ENCODE peak calls at places on chromosomes 6 and 20, in seven cellular contexts. One of them, this sample, is unnamed.

GRCh38 chr6:15249371-15250019 is 3.6 kb downstream of the JARID2 start:
- DNase-seq in stimulated activated CD4-positive, alpha-beta T cell treated with anti-CD3 and anti-CD28 coated beads, Interleukin-1b, Interleukin-23, amount 100 ng/mL, for 48 hours: no peak
- DNase-seq in AG20443: no peak
- DNase-seq in Calu3: no peak
- DNase-seq in HFFc6: no peak
- DNase-seq in RWPE1: no peak
- DNase-seq in cardiac fibroblast: no peak
- DNase-seq in this sample: no peak

GRCh38 chr6:46491789-46492547 is 719 bp upstream of the RCAN2 start:
- DNase-seq in AG20443: peak
- DNase-seq in stimulated activated CD4-positive, alpha-beta T cell treated with anti-CD3 and anti-CD28 coated beads, Interleukin-1b, Interleukin-23, amount 100 ng/mL, for 48 hours: no peak
- DNase-seq in RWPE1: peak
- DNase-seq in HFFc6: no peak
- DNase-seq in Calu3: peak
- DNase-seq in cardiac fibroblast: no peak
- DNase-seq in this sample: no peak

GRCh38 chr6:73580247-73581149 is 59.7 kb upstream of the EEF1A1 start:
- DNase-seq in stimulated activated CD4-positive, alpha-beta T cell treated with anti-CD3 and anti-CD28 coated beads, Interleukin-1b, Interleukin-23, amount 100 ng/mL, for 48 hours: peak
- DNase-seq in AG20443: peak
- DNase-seq in cardiac fibroblast: peak
- DNase-seq in HFFc6: peak
- DNase-seq in RWPE1: peak
- DNase-seq in Calu3: peak
- DNase-seq in this sample: peak

GRCh38 chr6:26055670-26056582 is 31.3 kb upstream of the HFE start:
- DNase-seq in Calu3: peak
- DNase-seq in HFFc6: peak
- DNase-seq in RWPE1: peak
- DNase-seq in AG20443: peak
- DNase-seq in stimulated activated CD4-positive, alpha-beta T cell treated with anti-CD3 and anti-CD28 coated beads, Interleukin-1b, Interleukin-23, amount 100 ng/mL, for 48 hours: peak
- DNase-seq in cardiac fibroblast: peak
- DNase-seq in this sample: peak

GRCh38 chr6:170152989-170153388 is 137.9 kb downstream of the DLL1 start:
- DNase-seq in Calu3: peak
- DNase-seq in HFFc6: no peak
- DNase-seq in stimulated activated CD4-positive, alpha-beta T cell treated with anti-CD3 and anti-CD28 coated beads, Interleukin-1b, Interleukin-23, amount 100 ng/mL, for 48 hours: peak
- DNase-seq in RWPE1: peak
- DNase-seq in AG20443: no peak
- DNase-seq in cardiac fibroblast: peak
- DNase-seq in this sample: no peak

GRCh38 chr20:62782149-62782892 is 14.0 kb upstream of the MRGBP start:
- DNase-seq in RWPE1: no peak
- DNase-seq in stimulated activated CD4-positive, alpha-beta T cell treated with anti-CD3 and anti-CD28 coated beads, Interleukin-1b, Interleukin-23, amount 100 ng/mL, for 48 hours: no peak
- DNase-seq in cardiac fibroblast: peak
- DNase-seq in AG20443: no peak
- DNase-seq in Calu3: no peak
- DNase-seq in HFFc6: no peak
- DNase-seq in this sample: no peak

GRCh38 chr6:144510859-144511258 is 225.7 kb downstream of the UTRN start:
- DNase-seq in cardiac fibroblast: no peak
- DNase-seq in RWPE1: no peak
- DNase-seq in stimulated activated CD4-positive, alpha-beta T cell treated with anti-CD3 and anti-CD28 coated beads, Interleukin-1b, Interleukin-23, amount 100 ng/mL, for 48 hours: no peak
- DNase-seq in AG20443: no peak
- DNase-seq in HFFc6: no peak
- DNase-seq in Calu3: no peak
- DNase-seq in this sample: no peak

GRCh38 chr20:1955289-1955688 is 38.6 kb downstream of the PDYN start:
- DNase-seq in HFFc6: no peak
- DNase-seq in cardiac fibroblast: no peak
- DNase-seq in AG20443: no peak
- DNase-seq in RWPE1: no peak
- DNase-seq in stimulated activated CD4-positive, alpha-beta T cell treated with anti-CD3 and anti-CD28 coated beads, Interleukin-1b, Interleukin-23, amount 100 ng/mL, for 48 hours: no peak
- DNase-seq in Calu3: no peak
- DNase-seq in this sample: no peak

GRCh38 chr6:35051393-35051792 is 89.7 kb downstream of the TCP11 start:
- DNase-seq in Calu3: no peak
- DNase-seq in HFFc6: no peak
- DNase-seq in AG20443: no peak
- DNase-seq in stimulated activated CD4-positive, alpha-beta T cell treated with anti-CD3 and anti-CD28 coated beads, Interleukin-1b, Interleukin-23, amount 100 ng/mL, for 48 hours: no peak
- DNase-seq in cardiac fibroblast: no peak
- DNase-seq in RWPE1: no peak
- DNase-seq in this sample: no peak

GRCh38 chr6:125008261-125008671 is 46.0 kb downstream of the RNF217 start:
- DNase-seq in AG20443: no peak
- DNase-seq in cardiac fibroblast: peak
- DNase-seq in HFFc6: peak
- DNase-seq in stimulated activated CD4-positive, alpha-beta T cell treated with anti-CD3 and anti-CD28 coated beads, Interleukin-1b, Interleukin-23, amount 100 ng/mL, for 48 hours: no peak
- DNase-seq in RWPE1: no peak
- DNase-seq in Calu3: no peak
- DNase-seq in this sample: no peak

GRCh38 chr20:30601974-30602373 is 655.5 kb upstream of the DEFB115 start:
- DNase-seq in Calu3: no peak
- DNase-seq in RWPE1: no peak
- DNase-seq in stimulated activated CD4-positive, alpha-beta T cell treated with anti-CD3 and anti-CD28 coated beads, Interleukin-1b, Interleukin-23, amount 100 ng/mL, for 48 hours: no peak
- DNase-seq in cardiac fibroblast: no peak
- DNase-seq in AG20443: no peak
- DNase-seq in HFFc6: no peak
- DNase-seq in this sample: no peak

GRCh38 chr6:46440133-46440532 is 51.1 kb downstream of the RCAN2 start:
- DNase-seq in AG20443: peak
- DNase-seq in cardiac fibroblast: peak
- DNase-seq in stimulated activated CD4-positive, alpha-beta T cell treated with anti-CD3 and anti-CD28 coated beads, Interleukin-1b, Interleukin-23, amount 100 ng/mL, for 48 hours: no peak
- DNase-seq in Calu3: no peak
- DNase-seq in HFFc6: peak
- DNase-seq in RWPE1: no peak
- DNase-seq in this sample: no peak

GRCh38 chr6:105163186-105163585 is 16.6 kb downstream of the POPDC3 start:
- DNase-seq in RWPE1: no peak
- DNase-seq in cardiac fibroblast: no peak
- DNase-seq in HFFc6: no peak
- DNase-seq in Calu3: no peak
- DNase-seq in AG20443: no peak
- DNase-seq in stimulated activated CD4-positive, alpha-beta T cell treated with anti-CD3 and anti-CD28 coated beads, Interleukin-1b, Interleukin-23, amount 100 ng/mL, for 48 hours: no peak
- DNase-seq in this sample: no peak

GRCh38 chr6:112936476-112936875 is 589.3 kb downstream of the RFPL4B start:
- DNase-seq in cardiac fibroblast: peak
- DNase-seq in Calu3: no peak
- DNase-seq in HFFc6: no peak
- DNase-seq in stimulated activated CD4-positive, alpha-beta T cell treated with anti-CD3 and anti-CD28 coated beads, Interleukin-1b, Interleukin-23, amount 100 ng/mL, for 48 hours: no peak
- DNase-seq in RWPE1: no peak
- DNase-seq in AG20443: peak
- DNase-seq in this sample: no peak

GRCh38 chr6:57021086-57021720 is 25.3 kb upstream of the KIAA1586 start:
- DNase-seq in AG20443: peak
- DNase-seq in RWPE1: peak
- DNase-seq in cardiac fibroblast: peak
- DNase-seq in HFFc6: peak
- DNase-seq in Calu3: no peak
- DNase-seq in stimulated activated CD4-positive, alpha-beta T cell treated with anti-CD3 and anti-CD28 coated beads, Interleukin-1b, Interleukin-23, amount 100 ng/mL, for 48 hours: no peak
- DNase-seq in this sample: no peak

GRCh38 chr6:82442320-82442719 is 78.7 kb downstream of the TPBG start:
- DNase-seq in stimulated activated CD4-positive, alpha-beta T cell treated with anti-CD3 and anti-CD28 coated beads, Interleukin-1b, Interleukin-23, amount 100 ng/mL, for 48 hours: no peak
- DNase-seq in Calu3: no peak
- DNase-seq in HFFc6: no peak
- DNase-seq in cardiac fibroblast: no peak
- DNase-seq in AG20443: no peak
- DNase-seq in RWPE1: no peak
- DNase-seq in this sample: no peak

GRCh38 chr6:147381734-147382133 is 126.8 kb upstream of the SAMD5 start:
- DNase-seq in cardiac fibroblast: peak
- DNase-seq in Calu3: no peak
- DNase-seq in HFFc6: peak
- DNase-seq in stimulated activated CD4-positive, alpha-beta T cell treated with anti-CD3 and anti-CD28 coated beads, Interleukin-1b, Interleukin-23, amount 100 ng/mL, for 48 hours: no peak
- DNase-seq in RWPE1: no peak
- DNase-seq in AG20443: peak
- DNase-seq in this sample: no peak

GRCh38 chr6:26043389-26044139 is 43.7 kb upstream of the HFE start:
- DNase-seq in cardiac fibroblast: peak
- DNase-seq in Calu3: peak
- DNase-seq in RWPE1: peak
- DNase-seq in HFFc6: peak
- DNase-seq in stimulated activated CD4-positive, alpha-beta T cell treated with anti-CD3 and anti-CD28 coated beads, Interleukin-1b, Interleukin-23, amount 100 ng/mL, for 48 hours: peak
- DNase-seq in AG20443: peak
- DNase-seq in this sample: peak

GRCh38 chr6:105045546-105045945 is 88.6 kb downstream of the LIN28B start:
- DNase-seq in AG20443: no peak
- DNase-seq in HFFc6: peak
- DNase-seq in Calu3: no peak
- DNase-seq in RWPE1: peak
- DNase-seq in cardiac fibroblast: peak
- DNase-seq in stimulated activated CD4-positive, alpha-beta T cell treated with anti-CD3 and anti-CD28 coated beads, Interleukin-1b, Interleukin-23, amount 100 ng/mL, for 48 hours: no peak
- DNase-seq in this sample: no peak

GRCh38 chr6:107676002-107676401 is 148.1 kb downstream of the SCML4 start:
- DNase-seq in HFFc6: no peak
- DNase-seq in Calu3: no peak
- DNase-seq in AG20443: peak
- DNase-seq in RWPE1: no peak
- DNase-seq in stimulated activated CD4-positive, alpha-beta T cell treated with anti-CD3 and anti-CD28 coated beads, Interleukin-1b, Interleukin-23, amount 100 ng/mL, for 48 hours: no peak
- DNase-seq in cardiac fibroblast: no peak
- DNase-seq in this sample: no peak